ENCODE peak calls at places on chromosomes 1 and 21, in five cellular contexts. X is cardiac muscle cell, S is A549, Y is body of pancreas, H is tibial artery. B is an unnamed sample. For H3K4me1, the result is how much of the 10 kb centered on the place peaks cover.

GRCh38 chr1:245858022-245858421 is 649.1 kb downstream of the SMYD3 start:
- DNase-seq in X (no peak), S (no peak), Y (no peak), H (no peak), B (no peak)

GRCh38 chr1:151715726-151716404 is 738 bp downstream of the CELF3 start:
- DNase-seq in X (no peak), S (no peak), Y (no peak), H (no peak), B (no peak)

GRCh38 chr1:182149411-182149965 is 88.0 kb upstream of the ZNF648 start:
- DNase-seq in X (peak), S (no peak), Y (peak), H (peak), B (peak)

GRCh38 chr1:25435315-25436103 is 4.8 kb downstream of the MACO1 start:
- DNase-seq in X (peak), S (no peak), Y (no peak), H (no peak), B (no peak)

GRCh38 chr1:19759740-19760089 is 40.0 kb downstream of the TMCO4 start:
- DNase-seq in X (no peak), S (no peak), Y (no peak), H (no peak), B (no peak)

GRCh38 chr1:224252466-224252865 is 69.4 kb downstream of the DEGS1 start:
- DNase-seq in X (no peak), S (no peak), Y (no peak), H (no peak), B (no peak)

GRCh38 chr1:38179423-38179822 is 132.8 kb upstream of the POU3F1 start:
- DNase-seq in X (no peak), S (no peak), Y (no peak), H (no peak), B (no peak)

GRCh38 chr21:29382029-29382654 is 83.4 kb downstream of the BACH1 start:
- DNase-seq in X (peak), S (peak), Y (no peak), H (no peak), B (no peak)

GRCh38 chr1:154422521-154422920 is 17.4 kb downstream of the IL6R start:
- DNase-seq in X (no peak), S (no peak), Y (no peak), H (no peak), B (no peak)

GRCh38 chr21:42695324-42696025 is 42.1 kb downstream of the PDE9A start:
- DNase-seq in X (peak), S (no peak), Y (no peak), H (no peak), B (peak)

GRCh38 chr1:7783178-7783711 is 846 bp upstream of the PER3 start:
- DNase-seq in X (peak), S (peak), Y (peak), H (peak), B (peak)

GRCh38 chr1:80036690-80037432 is 1030.3 kb upstream of the ADGRL4 start:
- DNase-seq in X (peak), S (no peak), Y (no peak), H (no peak), B (no peak)

GRCh38 chr1:163706915-163707314 is 385.2 kb downstream of the NUF2 start:
- DNase-seq in X (no peak), S (no peak), Y (no peak), H (no peak), B (no peak)

GRCh38 chr1:190169311-190170067 is 308.2 kb downstream of the BRINP3 start:
- DNase-seq in X (peak), S (no peak), Y (no peak), H (no peak), B (no peak)

GRCh38 chr1:154925335-154926170 is 11.0 kb downstream of the PMVK start:
- DNase-seq in X (no peak), S (no peak), Y (no peak), H (no peak), B (no peak)

GRCh38 chr21:34736116-34736870 is 67.5 kb downstream of the CLIC6 start:
- DNase-seq in X (no peak), S (no peak), Y (no peak), H (peak), B (no peak)

GRCh38 chr21:14736162-14736561 is 190.0 kb upstream of the SAMSN1 start:
- DNase-seq in X (no peak), S (no peak), Y (no peak), H (no peak), B (no peak)

GRCh38 chr1:89545264-89546038 is 20.8 kb downstream of the LRRC8B start:
- DNase-seq in X (peak), S (no peak), Y (no peak), H (no peak), B (no peak)

GRCh38 chr1:115129071-115129640 is 39.9 kb upstream of the TSPAN2 start:
- DNase-seq in X (no peak), S (no peak), Y (no peak), H (peak), B (no peak)

GRCh38 chr1:151158311-151158710 is 1.9 kb downstream of the TNFAIP8L2 start:
- DNase-seq in X (no peak), S (no peak), Y (no peak), H (no peak), B (no peak)

GRCh38 chr1:99869304-99869703 is 19.1 kb downstream of the AGL start:
- DNase-seq in X (peak), S (no peak), Y (no peak), H (no peak), B (no peak)

GRCh38 chr1:23452011-23452411 is 27.5 kb upstream of the TCEA3 start:
- DNase-seq in X (peak), S (no peak), Y (peak), H (no peak), B (peak)

GRCh38 chr1:155410931-155411330 is 90.2 kb downstream of the RUSC1 start:
- DNase-seq in X (no peak), S (no peak), Y (no peak), H (no peak), B (no peak)

GRCh38 chr21:15557925-15558324 is 171.9 kb upstream of the USP25 start:
- DNase-seq in X (no peak), S (no peak), Y (no peak), H (no peak), B (no peak)

GRCh38 chr1:49098866-49099265 is 322.2 kb upstream of the BEND5 start:
- DNase-seq in X (no peak), S (no peak), Y (no peak), H (no peak), B (no peak)

GRCh38 chr1:226419284-226419683 is 11.4 kb upstream of the PARP1 start:
- DNase-seq in X (no peak), S (no peak), Y (no peak), H (no peak), B (no peak)

DNA sequence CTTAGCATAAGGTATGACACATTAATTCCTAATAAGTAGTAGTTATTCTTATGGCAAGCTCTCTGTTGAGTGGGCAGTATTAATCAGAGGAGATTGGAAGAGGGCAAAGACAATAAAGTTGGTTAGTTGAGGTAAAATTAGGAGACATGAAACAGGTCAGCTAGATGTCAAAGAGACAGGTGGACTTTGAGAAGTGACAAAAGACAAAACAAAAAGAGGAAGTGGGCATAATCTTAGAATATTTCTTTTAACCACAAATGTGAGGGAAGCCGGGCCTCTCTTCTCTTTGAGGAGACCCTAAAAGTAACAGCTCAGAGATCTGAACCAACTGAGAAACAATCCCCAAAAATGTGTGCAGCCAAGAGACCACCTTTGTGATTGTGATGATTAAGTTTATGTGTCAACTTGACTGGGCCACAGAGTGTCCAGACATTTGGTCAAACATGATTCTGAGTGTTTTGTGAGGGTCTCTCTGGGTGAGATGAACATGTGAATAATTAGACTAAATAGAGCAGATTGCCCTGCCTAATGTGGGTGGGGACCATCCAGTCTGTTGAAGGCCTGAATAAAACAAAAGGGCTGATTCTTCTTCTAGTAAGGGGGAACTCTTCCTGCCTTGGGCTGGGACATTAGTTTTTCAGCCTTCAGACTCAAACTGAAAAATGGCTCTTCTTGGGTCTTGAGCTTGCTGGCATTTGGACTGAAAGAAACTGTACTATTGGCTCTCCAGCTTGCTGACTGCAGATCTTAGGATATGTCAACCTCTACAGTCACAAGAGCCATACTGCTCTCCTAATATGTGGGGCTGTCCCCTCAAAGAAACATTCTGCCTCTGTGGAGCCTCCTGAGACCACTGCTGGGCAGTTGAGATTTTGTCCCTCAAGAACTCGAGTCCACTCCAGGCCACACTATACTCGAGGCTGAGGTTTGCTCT is 40.0 kb downstream of the FCRL5 start:
- DNase-seq in X (no peak), S (no peak), Y (no peak), H (no peak), B (no peak)
- H3K27ac ChIP-seq in X (no peak), S (no peak), Y (no peak), H (no peak), B (no peak)

DNA sequence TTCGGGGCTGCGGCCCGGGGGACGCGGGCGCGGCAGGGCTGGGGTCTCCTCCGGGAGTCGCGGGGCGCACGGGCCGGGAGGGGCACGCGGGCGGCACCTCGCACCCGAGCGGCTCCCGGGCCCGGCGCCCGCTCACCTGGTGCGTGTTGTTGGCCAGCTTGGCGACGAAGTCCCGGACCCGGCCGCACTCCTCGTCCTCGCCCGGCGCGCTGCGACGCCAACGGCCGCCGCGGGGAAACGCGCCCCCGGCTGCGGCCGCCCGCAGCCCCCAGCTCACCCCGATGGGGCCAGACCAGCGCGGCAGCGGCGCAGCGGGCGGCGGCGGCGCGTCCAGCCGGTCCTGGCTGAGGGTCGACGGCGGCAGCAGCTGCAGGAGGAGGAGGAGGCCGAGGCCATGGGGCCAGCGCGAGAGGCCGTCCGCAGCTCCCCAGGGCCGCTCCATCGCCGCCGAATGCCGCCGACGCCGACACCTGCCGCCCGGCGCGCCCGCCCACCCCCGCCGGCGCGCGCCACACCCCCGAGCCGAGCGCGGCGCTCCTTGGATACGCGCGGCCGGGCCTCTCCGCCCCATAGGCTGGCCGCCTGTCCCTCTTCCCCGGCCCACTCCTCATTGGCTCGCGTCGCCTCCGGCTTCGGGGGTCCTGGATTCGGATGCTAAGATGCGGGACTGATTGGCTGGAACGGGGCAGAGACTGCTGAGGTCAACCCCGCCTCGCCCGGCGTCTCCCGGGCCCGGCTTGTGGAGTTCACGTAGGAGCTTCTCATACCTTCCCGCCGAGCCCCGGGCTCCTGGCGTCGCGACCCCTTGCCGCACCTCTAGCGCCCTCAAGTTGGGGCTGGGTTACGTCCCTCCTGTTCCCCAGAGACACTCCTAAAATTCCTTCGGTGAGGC is at the start of gene SORT1:
- DNase-seq in X (peak), S (peak), Y (peak), H (peak), B (peak)
- TF ChIP-seq CTCF in X (no peak), S (no peak), Y (peak), H (no peak), B (no peak)

GRCh38 chr1:229023651-229024295 is 247.1 kb upstream of the RAB4A start:
- DNase-seq in X (no peak), S (no peak), Y (no peak), H (no peak), B (no peak)

GRCh38 chr1:229027622-229028182 is 243.2 kb upstream of the RAB4A start:
- DNase-seq in X (peak), S (no peak), Y (no peak), H (no peak), B (peak)

GRCh38 chr1:229027158-229027557 is 243.8 kb upstream of the RAB4A start:
- DNase-seq in X (no peak), S (no peak), Y (no peak), H (no peak), B (no peak)

GRCh38 chr1:229024528-229025119 is 246.3 kb upstream of the RAB4A start:
- DNase-seq in X (peak), S (peak), Y (peak), H (no peak), B (peak)

DNA sequence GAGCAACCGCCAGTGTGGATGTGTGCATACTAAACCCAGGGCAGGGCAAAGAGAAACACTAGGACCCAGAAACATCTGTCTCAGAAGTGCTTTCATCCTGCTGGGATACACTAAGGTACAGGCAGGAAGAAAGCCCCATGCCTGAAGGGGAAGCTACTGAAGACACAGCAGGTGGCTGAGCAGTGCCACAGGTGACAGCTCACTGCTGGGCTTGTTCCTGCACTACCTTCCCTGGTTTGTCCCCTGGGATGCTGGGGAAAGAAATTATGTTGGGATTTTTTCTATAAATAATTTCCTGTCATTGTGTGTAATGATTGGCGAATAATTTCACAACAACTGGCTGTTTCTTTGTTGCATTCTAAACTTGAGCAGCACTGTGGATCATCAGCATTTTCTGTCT is 245.3 kb upstream of the RAB4A start:
- DNase-seq in X (no peak), S (no peak), Y (no peak), H (no peak), B (no peak)
- H3K4me1 ChIP-seq in X (under half), S (under half), Y (under half), H (under half), B (under half)

DNA sequence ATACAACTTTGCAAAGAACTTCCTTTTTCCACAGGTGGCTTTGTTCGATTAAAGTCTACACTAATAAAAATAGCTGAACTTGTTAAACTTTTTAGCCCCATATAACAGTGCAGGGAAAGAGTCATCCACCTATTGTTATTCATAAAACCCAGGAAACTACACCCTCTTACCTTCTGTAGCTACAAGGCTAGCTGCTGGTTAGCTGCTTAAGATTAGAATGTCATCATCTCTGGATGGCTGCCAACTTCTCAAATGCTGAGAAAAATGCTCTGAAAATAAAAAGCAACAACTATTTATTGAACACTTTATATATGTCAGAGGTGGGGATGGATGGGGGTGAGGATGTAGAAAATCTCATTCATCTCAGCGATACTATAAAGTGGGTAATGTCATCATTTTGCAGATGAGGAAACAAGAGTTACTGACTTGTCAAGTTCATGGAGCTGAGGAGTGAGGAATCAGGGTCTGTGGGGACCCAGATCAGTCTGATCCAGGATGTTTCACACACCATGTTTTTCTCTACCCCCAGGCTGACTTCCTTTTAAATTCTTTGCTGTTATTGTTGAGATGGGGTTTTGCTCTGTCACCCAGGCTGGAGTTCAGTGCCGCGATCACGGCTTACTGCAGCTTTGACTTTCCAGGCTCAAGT is 17.1 kb downstream of the ATP5PF start:
- DNase-seq in X (peak), S (no peak), Y (no peak), H (no peak), B (no peak)
- H3K27ac ChIP-seq in X (peak), S (no peak), Y (no peak), H (no peak), B (no peak)

GRCh38 chr1:50969611-50970507 is at the start of gene CDKN2C:
- DNase-seq in X (peak), S (no peak), Y (peak), H (peak), B (peak)

GRCh38 chr1:50970508-50970885 is 452 bp downstream of the CDKN2C start:
- DNase-seq in X (no peak), S (no peak), Y (no peak), H (no peak), B (no peak)

GRCh38 chr1:50968021-50968883 is 1.8 kb upstream of the CDKN2C start:
- DNase-seq in X (peak), S (peak), Y (peak), H (peak), B (peak)

GRCh38 chr1:50967416-50968020 is 2.5 kb upstream of the CDKN2C start:
- DNase-seq in X (no peak), S (no peak), Y (no peak), H (no peak), B (no peak)

DNA sequence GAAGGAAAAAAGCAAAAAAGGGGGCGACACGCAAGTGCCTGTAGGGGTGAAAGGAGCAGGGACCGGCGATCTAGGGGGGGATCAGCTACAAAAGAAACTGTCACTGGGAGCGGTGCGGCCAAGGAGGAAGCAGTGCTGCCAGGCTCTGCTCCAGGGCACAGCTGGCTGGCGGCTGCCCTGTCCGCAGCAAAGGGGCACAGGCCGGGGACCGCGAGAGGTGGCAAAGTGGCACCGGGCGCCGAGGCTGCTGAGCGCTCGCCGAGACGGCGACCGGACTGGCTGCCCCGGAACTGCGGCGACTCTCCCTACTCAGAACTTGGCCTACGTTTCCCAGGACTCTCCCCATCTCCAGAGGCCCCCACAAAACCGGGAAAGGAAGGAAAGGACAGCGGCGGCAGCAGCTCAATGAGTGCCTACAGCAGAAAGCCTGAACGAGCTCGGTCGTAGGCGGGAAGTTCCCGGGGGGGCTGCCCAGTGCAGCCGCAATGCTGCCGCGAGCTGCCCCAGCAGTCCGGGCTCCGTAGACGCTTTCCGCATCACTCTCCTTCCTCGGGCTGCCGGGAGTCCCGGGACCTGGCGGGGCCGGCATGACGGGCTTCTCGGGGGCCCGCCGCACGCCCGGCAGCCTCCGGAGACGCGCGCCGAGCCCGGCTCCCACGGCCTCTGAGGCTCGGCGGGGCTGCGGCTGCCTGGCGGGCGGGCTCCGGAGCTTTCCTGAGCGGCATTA is 998 bp upstream of the CDKN2C start:
- DNase-seq in X (no peak), S (no peak), Y (peak), H (peak), B (peak)
- TF ChIP-seq CTCF in X (no peak), S (no peak), Y (no peak), H (peak), B (no peak)

GRCh38 chr1:47481936-47482335 is 44.1 kb downstream of the FOXD2 start:
- DNase-seq in X (no peak), S (no peak), Y (no peak), H (no peak), B (no peak)

GRCh38 chr1:47487332-47487731 is 49.5 kb downstream of the FOXD2 start:
- DNase-seq in X (no peak), S (no peak), Y (no peak), H (no peak), B (no peak)

GRCh38 chr1:47485817-47486216 is 48.0 kb downstream of the FOXD2 start:
- DNase-seq in X (no peak), S (no peak), Y (no peak), H (no peak), B (no peak)

GRCh38 chr1:47482783-47483182 is 44.9 kb downstream of the FOXD2 start:
- DNase-seq in X (no peak), S (no peak), Y (no peak), H (no peak), B (no peak)

DNA sequence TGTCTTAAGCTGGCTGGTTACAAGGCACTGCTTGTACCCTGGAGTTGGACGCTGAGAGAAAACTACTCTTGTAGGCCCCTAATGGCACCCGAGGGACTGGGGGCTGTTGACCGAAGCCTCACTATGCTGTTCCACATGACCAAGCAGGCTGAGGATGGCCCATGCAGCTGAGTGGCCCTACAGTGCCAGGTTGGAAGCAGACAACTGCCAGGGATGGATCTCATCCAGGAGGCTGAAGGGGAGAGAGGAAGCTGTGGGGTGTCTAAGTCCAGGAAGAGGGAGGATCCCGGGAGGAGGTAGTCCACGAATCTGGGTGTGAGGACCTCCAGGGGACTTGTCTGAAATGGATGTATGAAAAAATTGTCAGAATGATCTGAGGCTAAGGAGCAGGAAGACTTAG is 45.8 kb downstream of the FOXD2 start:
- DNase-seq in X (no peak), S (no peak), Y (no peak), H (no peak), B (no peak)
- H3K4me1 ChIP-seq in X (under half), S (under half), Y (under half), H (under half), B (under half)

GRCh38 chr1:208007319-208007937 is 96.5 kb upstream of the CD34 start:
- DNase-seq in X (peak), S (no peak), Y (no peak), H (no peak), B (no peak)
- H3K27ac ChIP-seq in X (no peak), S (no peak), Y (no peak), H (no peak), B (no peak)

B was measured in sigmoid colon.